ENCODE peak calls at places on chromosomes 6 and 20, in five cellular contexts. One of them, this sample, is unnamed.

GRCh38 chr6:163415176-163415619 is 680 bp downstream of the QKI start:
- DNase-seq in WERI-Rb-1: peak
- DNase-seq in naive thymus-derived CD8-positive, alpha-beta T cell: peak
- DNase-seq in uterus: peak
- DNase-seq in NCI-H446: peak
- DNase-seq in this sample: peak

GRCh38 chr6:140317957-140318356 is 943.5 kb upstream of the CITED2 start:
- DNase-seq in WERI-Rb-1: no peak
- DNase-seq in naive thymus-derived CD8-positive, alpha-beta T cell: no peak
- DNase-seq in uterus: no peak
- DNase-seq in NCI-H446: no peak
- DNase-seq in this sample: no peak

GRCh38 chr6:33716379-33716778 is 4.9 kb upstream of the UQCC2 start:
- DNase-seq in WERI-Rb-1: no peak
- DNase-seq in naive thymus-derived CD8-positive, alpha-beta T cell: no peak
- DNase-seq in uterus: no peak
- DNase-seq in NCI-H446: no peak
- DNase-seq in this sample: no peak

GRCh38 chr6:12022903-12023522 is 10.9 kb downstream of the HIVEP1 start:
- DNase-seq in WERI-Rb-1: no peak
- DNase-seq in naive thymus-derived CD8-positive, alpha-beta T cell: no peak
- DNase-seq in uterus: no peak
- DNase-seq in NCI-H446: no peak
- DNase-seq in this sample: no peak

GRCh38 chr20:57977588-57977987 is 250.9 kb downstream of the ANKRD60 start:
- DNase-seq in WERI-Rb-1: no peak
- DNase-seq in naive thymus-derived CD8-positive, alpha-beta T cell: no peak
- DNase-seq in uterus: peak
- DNase-seq in NCI-H446: no peak
- DNase-seq in this sample: no peak

GRCh38 chr6:160031442-160031841 is 62.6 kb downstream of the IGF2R start:
- DNase-seq in WERI-Rb-1: no peak
- DNase-seq in naive thymus-derived CD8-positive, alpha-beta T cell: no peak
- DNase-seq in uterus: no peak
- DNase-seq in NCI-H446: no peak
- DNase-seq in this sample: no peak

GRCh38 chr6:44921787-44922186 is 406.3 kb upstream of the RUNX2 start:
- DNase-seq in WERI-Rb-1: no peak
- DNase-seq in naive thymus-derived CD8-positive, alpha-beta T cell: no peak
- DNase-seq in uterus: no peak
- DNase-seq in NCI-H446: no peak
- DNase-seq in this sample: no peak

GRCh38 chr6:168132531-168133184 is 53.6 kb upstream of the FRMD1 start:
- DNase-seq in WERI-Rb-1: peak
- DNase-seq in naive thymus-derived CD8-positive, alpha-beta T cell: no peak
- DNase-seq in uterus: no peak
- DNase-seq in NCI-H446: no peak
- DNase-seq in this sample: no peak

GRCh38 chr6:167799033-167799933 is 27.4 kb upstream of the AFDN start:
- DNase-seq in WERI-Rb-1: peak
- DNase-seq in naive thymus-derived CD8-positive, alpha-beta T cell: no peak
- DNase-seq in uterus: no peak
- DNase-seq in NCI-H446: peak
- DNase-seq in this sample: no peak

This sample was measured in central memory CD4-positive, alpha-beta T cell.